ENCODE peak calls at places on chromosomes 12 and 14, in nine cellular contexts. One of them, this sample, is unnamed.
A peak's percentile ranks its signal among the peaks of the same experiment; 100 is the strongest.

GRCh38 chr12:120972870-120973543 is 5.3 kb upstream of the HNF1A start:
- DNase-seq in A549: no peak
- DNase-seq in pancreas: no peak
- DNase-seq in stomach: no peak
- DNase-seq in left lung: no peak
- DNase-seq in thoracic aorta: no peak
- DNase-seq in lung: peak; percentile 49
- DNase-seq in uterus: no peak
- DNase-seq in psoas muscle: no peak
- DNase-seq in this sample: no peak

GRCh38 chr14:69325646-69326265 is 65.8 kb downstream of the GALNT16 start:
- DNase-seq in pancreas: peak; percentile 23
- DNase-seq in left lung: no peak
- DNase-seq in stomach: no peak
- DNase-seq in A549: no peak
- DNase-seq in uterus: peak; percentile 7
- DNase-seq in thoracic aorta: no peak
- DNase-seq in lung: no peak
- DNase-seq in psoas muscle: no peak
- DNase-seq in this sample: no peak

GRCh38 chr14:95185452-95186392 is 28.4 kb upstream of the DICER1 start:
- DNase-seq in left lung: no peak
- DNase-seq in lung: peak; percentile 68
- DNase-seq in thoracic aorta: no peak
- DNase-seq in A549: no peak
- DNase-seq in pancreas: no peak
- DNase-seq in uterus: peak; percentile 59
- DNase-seq in psoas muscle: peak; percentile 68
- DNase-seq in stomach: peak; percentile 44
- DNase-seq in this sample: no peak

GRCh38 chr12:72832024-72832423 is 559.9 kb downstream of the TRHDE start:
- DNase-seq in uterus: no peak
- DNase-seq in A549: no peak
- DNase-seq in lung: no peak
- DNase-seq in stomach: no peak
- DNase-seq in psoas muscle: no peak
- DNase-seq in left lung: no peak
- DNase-seq in pancreas: no peak
- DNase-seq in thoracic aorta: no peak
- DNase-seq in this sample: no peak

GRCh38 chr12:26150737-26151450 is 26.1 kb upstream of the BHLHE41 start:
- DNase-seq in lung: no peak
- DNase-seq in left lung: no peak
- DNase-seq in thoracic aorta: no peak
- DNase-seq in psoas muscle: no peak
- DNase-seq in A549: no peak
- DNase-seq in uterus: no peak
- DNase-seq in stomach: no peak
- DNase-seq in pancreas: no peak
- DNase-seq in this sample: no peak

GRCh38 chr14:23366163-23366921 is 1.4 kb upstream of the EFS start:
- DNase-seq in left lung: peak; percentile 87
- DNase-seq in thoracic aorta: no peak
- DNase-seq in stomach: no peak
- DNase-seq in lung: peak; percentile 51
- DNase-seq in psoas muscle: peak; percentile 83
- DNase-seq in pancreas: no peak
- DNase-seq in uterus: peak; percentile 83
- DNase-seq in A549: no peak
- DNase-seq in this sample: peak; percentile 60

GRCh38 chr14:97602438-97603117 is 805.4 kb downstream of the VRK1 start:
- DNase-seq in lung: no peak
- DNase-seq in thoracic aorta: no peak
- DNase-seq in left lung: no peak
- DNase-seq in uterus: no peak
- DNase-seq in stomach: no peak
- DNase-seq in A549: no peak
- DNase-seq in pancreas: no peak
- DNase-seq in psoas muscle: no peak
- DNase-seq in this sample: no peak

GRCh38 chr12:53208877-53209463 is 1.9 kb upstream of the ITGB7 start:
- DNase-seq in thoracic aorta: no peak
- DNase-seq in stomach: no peak
- DNase-seq in A549: no peak
- DNase-seq in lung: no peak
- DNase-seq in psoas muscle: no peak
- DNase-seq in uterus: no peak
- DNase-seq in left lung: no peak
- DNase-seq in pancreas: no peak
- DNase-seq in this sample: no peak

GRCh38 chr14:93115069-93115919 is 431 bp downstream of the ITPK1 start:
- DNase-seq in lung: peak; percentile 82
- DNase-seq in left lung: peak; percentile 99
- DNase-seq in psoas muscle: peak; percentile 93
- DNase-seq in stomach: peak; percentile 90
- DNase-seq in pancreas: peak; percentile 95
- DNase-seq in uterus: peak; percentile 89
- DNase-seq in thoracic aorta: peak; percentile 34
- DNase-seq in A549: peak; percentile 80
- DNase-seq in this sample: peak; percentile 92

GRCh38 chr12:92928431-92928961 is 599 bp downstream of the EEA1 start:
- DNase-seq in A549: peak; percentile 16
- DNase-seq in pancreas: no peak
- DNase-seq in lung: peak; percentile 38
- DNase-seq in left lung: no peak
- DNase-seq in thoracic aorta: no peak
- DNase-seq in stomach: no peak
- DNase-seq in psoas muscle: peak; percentile 73
- DNase-seq in uterus: peak; percentile 44
- DNase-seq in this sample: peak; percentile 28

GRCh38 chr14:92986254-92987147 is 63.6 kb downstream of the CHGA start:
- DNase-seq in thoracic aorta: peak; percentile 59
- DNase-seq in pancreas: no peak
- DNase-seq in stomach: peak; percentile 72
- DNase-seq in left lung: no peak
- DNase-seq in A549: peak; percentile 57
- DNase-seq in psoas muscle: peak; percentile 49
- DNase-seq in uterus: no peak
- DNase-seq in lung: peak; percentile 77
- DNase-seq in this sample: no peak

GRCh38 chr12:639566-639965 is 23.7 kb downstream of the NINJ2 start:
- DNase-seq in left lung: no peak
- DNase-seq in A549: no peak
- DNase-seq in lung: no peak
- DNase-seq in uterus: no peak
- DNase-seq in thoracic aorta: no peak
- DNase-seq in stomach: no peak
- DNase-seq in psoas muscle: peak; percentile 63
- DNase-seq in pancreas: no peak
- DNase-seq in this sample: no peak

GRCh38 chr14:99945732-99946651 is 119.2 kb upstream of the EVL start:
- DNase-seq in psoas muscle: no peak
- DNase-seq in lung: no peak
- DNase-seq in A549: no peak
- DNase-seq in left lung: peak; percentile 20
- DNase-seq in thoracic aorta: no peak
- DNase-seq in stomach: no peak
- DNase-seq in pancreas: no peak
- DNase-seq in uterus: no peak
- DNase-seq in this sample: peak; percentile 43

GRCh38 chr12:127170271-127171180 is 1096.4 kb upstream of the TMEM132C start:
- DNase-seq in thoracic aorta: no peak
- DNase-seq in stomach: no peak
- DNase-seq in uterus: no peak
- DNase-seq in lung: no peak
- DNase-seq in left lung: no peak
- DNase-seq in A549: no peak
- DNase-seq in psoas muscle: no peak
- DNase-seq in pancreas: no peak
- DNase-seq in this sample: no peak

GRCh38 chr12:107336705-107337104 is 243.4 kb upstream of the CRY1 start:
- DNase-seq in pancreas: no peak
- DNase-seq in stomach: no peak
- DNase-seq in uterus: no peak
- DNase-seq in A549: no peak
- DNase-seq in thoracic aorta: no peak
- DNase-seq in psoas muscle: no peak
- DNase-seq in lung: no peak
- DNase-seq in left lung: no peak
- DNase-seq in this sample: no peak

GRCh38 chr14:100487304-100487703 is 99.9 kb downstream of the BEGAIN start:
- DNase-seq in A549: no peak
- DNase-seq in uterus: no peak
- DNase-seq in left lung: no peak
- DNase-seq in psoas muscle: no peak
- DNase-seq in thoracic aorta: no peak
- DNase-seq in lung: no peak
- DNase-seq in stomach: no peak
- DNase-seq in pancreas: no peak
- DNase-seq in this sample: no peak

GRCh38 chr14:61151276-61151675 is 129.9 kb downstream of the TMEM30B start:
- DNase-seq in A549: no peak
- DNase-seq in left lung: no peak
- DNase-seq in uterus: no peak
- DNase-seq in stomach: no peak
- DNase-seq in pancreas: no peak
- DNase-seq in psoas muscle: no peak
- DNase-seq in lung: no peak
- DNase-seq in thoracic aorta: no peak
- DNase-seq in this sample: no peak
- TF ChIP-seq CTCF in A549: no peak
- TF ChIP-seq CTCF in left lung: no peak
- TF ChIP-seq CTCF in uterus: no peak
- TF ChIP-seq CTCF in stomach: no peak
- TF ChIP-seq CTCF in pancreas: no peak
- TF ChIP-seq CTCF in psoas muscle: no peak
- TF ChIP-seq CTCF in lung: no peak
- TF ChIP-seq CTCF in thoracic aorta: no peak
- TF ChIP-seq CTCF in this sample: no peak

GRCh38 chr14:90661881-90662280 is 154.3 kb downstream of the TTC7B start:
- DNase-seq in A549: no peak
- DNase-seq in thoracic aorta: no peak
- DNase-seq in lung: peak; percentile 66
- DNase-seq in pancreas: no peak
- DNase-seq in uterus: no peak
- DNase-seq in stomach: no peak
- DNase-seq in left lung: no peak
- DNase-seq in psoas muscle: no peak
- DNase-seq in this sample: no peak

GRCh38 chr14:90663680-90664079 is 152.6 kb downstream of the TTC7B start:
- DNase-seq in pancreas: no peak
- DNase-seq in lung: no peak
- DNase-seq in thoracic aorta: no peak
- DNase-seq in uterus: no peak
- DNase-seq in left lung: no peak
- DNase-seq in A549: no peak
- DNase-seq in stomach: no peak
- DNase-seq in psoas muscle: no peak
- DNase-seq in this sample: no peak

GRCh38 chr14:90656986-90657385 is 159.2 kb downstream of the TTC7B start:
- DNase-seq in A549: no peak
- DNase-seq in thoracic aorta: no peak
- DNase-seq in left lung: no peak
- DNase-seq in pancreas: no peak
- DNase-seq in uterus: no peak
- DNase-seq in stomach: no peak
- DNase-seq in psoas muscle: no peak
- DNase-seq in lung: no peak
- DNase-seq in this sample: peak; percentile 61

GRCh38 chr14:90658541-90658967 is 157.7 kb downstream of the TTC7B start:
- DNase-seq in thoracic aorta: no peak
- DNase-seq in A549: no peak
- DNase-seq in uterus: no peak
- DNase-seq in stomach: no peak
- DNase-seq in psoas muscle: no peak
- DNase-seq in left lung: no peak
- DNase-seq in pancreas: no peak
- DNase-seq in lung: no peak
- DNase-seq in this sample: no peak

GRCh38 chr14:90660865-90661570 is 155.2 kb downstream of the TTC7B start:
- DNase-seq in left lung: peak; percentile 85
- DNase-seq in lung: peak; percentile 77
- DNase-seq in pancreas: no peak
- DNase-seq in uterus: no peak
- DNase-seq in stomach: peak; percentile 70
- DNase-seq in A549: no peak
- DNase-seq in psoas muscle: no peak
- DNase-seq in thoracic aorta: no peak
- DNase-seq in this sample: no peak
- H3K27ac ChIP-seq in left lung: peak overlapping the region; percentile 44
- H3K27ac ChIP-seq in lung: no peak overlapping the region
- H3K27ac ChIP-seq in pancreas: no peak overlapping the region
- H3K27ac ChIP-seq in uterus: no peak overlapping the region
- H3K27ac ChIP-seq in stomach: peak overlapping the region; percentile 0
- H3K27ac ChIP-seq in A549: no peak overlapping the region
- H3K27ac ChIP-seq in psoas muscle: no peak overlapping the region
- H3K27ac ChIP-seq in thoracic aorta: no peak overlapping the region
- H3K27ac ChIP-seq in this sample: peak overlapping the region; percentile 84

GRCh38 chr12:67582238-67582834 is 66.2 kb upstream of the DYRK2 start:
- DNase-seq in uterus: no peak
- DNase-seq in pancreas: no peak
- DNase-seq in A549: no peak
- DNase-seq in thoracic aorta: no peak
- DNase-seq in stomach: no peak
- DNase-seq in left lung: no peak
- DNase-seq in psoas muscle: no peak
- DNase-seq in lung: no peak
- DNase-seq in this sample: no peak
- TF ChIP-seq CTCF in uterus: no peak
- TF ChIP-seq CTCF in pancreas: no peak
- TF ChIP-seq CTCF in A549: no peak
- TF ChIP-seq CTCF in thoracic aorta: no peak
- TF ChIP-seq CTCF in stomach: no peak
- TF ChIP-seq CTCF in left lung: no peak
- TF ChIP-seq CTCF in psoas muscle: no peak
- TF ChIP-seq CTCF in lung: no peak
- TF ChIP-seq CTCF in this sample: no peak

DNA sequence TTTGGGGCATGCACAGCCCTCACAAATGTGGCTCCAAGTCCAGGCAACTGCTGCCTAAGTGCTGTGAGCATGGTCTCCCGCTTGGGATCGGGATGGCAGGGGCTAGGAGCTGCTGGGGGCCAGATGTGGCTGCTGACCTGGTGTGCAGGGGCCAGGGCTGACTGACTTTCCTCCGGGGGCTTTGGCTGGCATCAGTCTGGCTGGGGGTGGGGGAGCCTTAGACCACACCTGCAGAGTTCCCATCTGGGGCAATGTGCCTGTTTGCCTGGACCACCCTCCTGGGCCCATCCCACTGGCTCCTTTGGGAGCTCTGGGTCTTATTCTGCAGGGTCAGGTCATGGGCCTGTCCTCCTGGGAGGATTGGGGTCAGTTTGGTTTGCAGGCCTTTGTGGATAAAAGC is 90.5 kb downstream of the TSPAN9 start:
- DNase-seq in lung: no peak
- DNase-seq in stomach: no peak
- DNase-seq in A549: no peak
- DNase-seq in pancreas: no peak
- DNase-seq in thoracic aorta: no peak
- DNase-seq in psoas muscle: peak; percentile 41
- DNase-seq in left lung: no peak
- DNase-seq in uterus: no peak
- DNase-seq in this sample: no peak
- H3K27ac ChIP-seq in lung: no peak overlapping the region
- H3K27ac ChIP-seq in stomach: no peak overlapping the region
- H3K27ac ChIP-seq in A549: peak overlapping the region; percentile 64
- H3K27ac ChIP-seq in pancreas: no peak overlapping the region
- H3K27ac ChIP-seq in thoracic aorta: no peak overlapping the region
- H3K27ac ChIP-seq in psoas muscle: no peak overlapping the region
- H3K27ac ChIP-seq in left lung: no peak overlapping the region
- H3K27ac ChIP-seq in uterus: no peak overlapping the region
- H3K27ac ChIP-seq in this sample: no peak overlapping the region

GRCh38 chr14:52895000-52895399 is 55.9 kb downstream of the FERMT2 start:
- DNase-seq in thoracic aorta: no peak
- DNase-seq in left lung: no peak
- DNase-seq in stomach: no peak
- DNase-seq in uterus: no peak
- DNase-seq in psoas muscle: no peak
- DNase-seq in A549: no peak
- DNase-seq in pancreas: no peak
- DNase-seq in lung: no peak
- DNase-seq in this sample: no peak
- TF ChIP-seq CTCF in thoracic aorta: no peak
- TF ChIP-seq CTCF in left lung: no peak
- TF ChIP-seq CTCF in stomach: no peak
- TF ChIP-seq CTCF in uterus: no peak
- TF ChIP-seq CTCF in psoas muscle: no peak
- TF ChIP-seq CTCF in A549: no peak
- TF ChIP-seq CTCF in pancreas: no peak
- TF ChIP-seq CTCF in lung: no peak
- TF ChIP-seq CTCF in this sample: no peak

This sample was measured in dorsolateral prefrontal cortex.